ENCODE peak calls at places on chromosomes 2 and 18, in six cellular contexts. I, Q, C, A, Z and M are unnamed samples.

GRCh38 chr18:10526211-10526949 is 553 bp downstream of the NAPG start:
- DNase-seq in Q (no peak), C (peak), I (peak), Z (peak), A (no peak), M (peak)

GRCh38 chr2:58865436-58865835 is 624.3 kb upstream of the FANCL start:
- DNase-seq in Z (no peak), I (no peak), C (no peak), A (no peak), Q (no peak), M (no peak)

GRCh38 chr2:175107146-175107545 is 60.9 kb downstream of the ATF2 start:
- DNase-seq in I (no peak), A (no peak), Z (no peak), Q (no peak), C (no peak), M (no peak)

GRCh38 chr2:24886640-24887324 is 33.3 kb downstream of the ADCY3 start:
- DNase-seq in Z (no peak), I (no peak), C (no peak), Q (no peak), A (no peak), M (no peak)

GRCh38 chr2:61017556-61018318 is at the start of the genes PEX13 and PUS10:
- DNase-seq in C (peak), Q (peak), Z (peak), A (peak), I (peak), M (peak)

GRCh38 chr2:189336276-189336975 is 104.8 kb upstream of the WDR75 start:
- DNase-seq in I (no peak), C (no peak), Z (no peak), A (no peak), Q (no peak), M (no peak)

GRCh38 chr2:238866656-238867277 is 18.9 kb downstream of the TWIST2 start:
- DNase-seq in I (no peak), Q (no peak), A (no peak), C (no peak), Z (no peak), M (no peak)

GRCh38 chr2:117960231-117960630 is 53.6 kb downstream of the CCDC93 start:
- DNase-seq in Q (no peak), C (no peak), I (no peak), A (no peak), Z (no peak), M (no peak)

GRCh38 chr2:20224191-20224715 is 677 bp downstream of the SDC1 start:
- DNase-seq in Z (no peak), A (no peak), C (peak), Q (no peak), I (no peak), M (no peak)

GRCh38 chr2:233047667-233048066 is 12.5 kb upstream of the INPP5D start:
- DNase-seq in I (no peak), Q (no peak), A (no peak), Z (no peak), C (no peak), M (no peak)

GRCh38 chr2:209686417-209686816 is 85.2 kb upstream of the UNC80 start:
- DNase-seq in Q (no peak), Z (no peak), I (no peak), A (peak), C (no peak), M (no peak)

GRCh38 chr2:3778016-3778415 is 74.6 kb downstream of the DCDC2C start:
- DNase-seq in C (no peak), Z (no peak), I (no peak), Q (no peak), A (no peak), M (no peak)

GRCh38 chr18:36311026-36311570 is 13.6 kb downstream of the FHOD3 start:
- DNase-seq in A (no peak), Q (no peak), Z (no peak), I (no peak), C (no peak), M (no peak)

GRCh38 chr18:54957295-54957694 is 2.0 kb downstream of the CCDC68 start:
- DNase-seq in I (no peak), A (no peak), Q (no peak), Z (no peak), C (no peak), M (no peak)

GRCh38 chr2:131724019-131724418 is 196.3 kb downstream of the CCDC74A start:
- DNase-seq in Z (no peak), Q (no peak), I (no peak), C (no peak), A (no peak), M (no peak)

GRCh38 chr18:77052297-77052645 is 80.3 kb downstream of the MBP start:
- DNase-seq in I (no peak), A (no peak), C (no peak), Q (no peak), Z (no peak), M (no peak)